ENCODE peak calls at places on chromosome X, in six cellular contexts. One of them, this sample, is unnamed.
A peak's percentile ranks its signal among the peaks of the same experiment; 100 is the strongest.

GRCh38 chrX:13126785-13127184 is 82.4 kb upstream of the FAM9C start:
- DNase-seq in MCF 10A: no peak
- DNase-seq in fibroblast of mammary gland: peak; percentile 33
- DNase-seq in foreskin keratinocyte: no peak
- DNase-seq in osteocyte: no peak
- DNase-seq in WERI-Rb-1: no peak
- DNase-seq in this sample: no peak

GRCh38 chrX:72069380-72070160 is 62.1 kb downstream of the RTL5 start:
- DNase-seq in MCF 10A: no peak
- DNase-seq in fibroblast of mammary gland: no peak
- DNase-seq in foreskin keratinocyte: no peak
- DNase-seq in osteocyte: no peak
- DNase-seq in WERI-Rb-1: no peak
- DNase-seq in this sample: no peak

GRCh38 chrX:151871244-151871643 is 41.4 kb upstream of the MAGEA4 start:
- DNase-seq in MCF 10A: peak; percentile 94
- DNase-seq in fibroblast of mammary gland: peak; percentile 92
- DNase-seq in foreskin keratinocyte: peak; percentile 55
- DNase-seq in osteocyte: no peak
- DNase-seq in WERI-Rb-1: no peak
- DNase-seq in this sample: no peak

GRCh38 chrX:155745792-155746191 is 133.0 kb upstream of the TMLHE start:
- DNase-seq in MCF 10A: peak; percentile 71
- DNase-seq in fibroblast of mammary gland: peak; percentile 30
- DNase-seq in foreskin keratinocyte: no peak
- DNase-seq in osteocyte: no peak
- DNase-seq in WERI-Rb-1: no peak
- DNase-seq in this sample: no peak

GRCh38 chrX:69555396-69556023 is 51.4 kb downstream of the NALF2 start:
- DNase-seq in MCF 10A: no peak
- DNase-seq in fibroblast of mammary gland: no peak
- DNase-seq in foreskin keratinocyte: no peak
- DNase-seq in osteocyte: no peak
- DNase-seq in WERI-Rb-1: peak; percentile 32
- DNase-seq in this sample: no peak

GRCh38 chrX:139932077-139932900 is 564 bp downstream of the ATP11C start:
- DNase-seq in MCF 10A: peak; percentile 31
- DNase-seq in fibroblast of mammary gland: no peak
- DNase-seq in foreskin keratinocyte: no peak
- DNase-seq in osteocyte: peak; percentile 87
- DNase-seq in WERI-Rb-1: peak; percentile 18
- DNase-seq in this sample: peak; percentile 73

GRCh38 chrX:108537005-108537404 is 97.4 kb downstream of the COL4A5 start:
- DNase-seq in MCF 10A: peak; percentile 56
- DNase-seq in fibroblast of mammary gland: peak; percentile 52
- DNase-seq in foreskin keratinocyte: no peak
- DNase-seq in osteocyte: no peak
- DNase-seq in WERI-Rb-1: peak; percentile 9
- DNase-seq in this sample: no peak

GRCh38 chrX:42090395-42090794 is 167.0 kb upstream of the CASK start:
- DNase-seq in MCF 10A: no peak
- DNase-seq in fibroblast of mammary gland: no peak
- DNase-seq in foreskin keratinocyte: no peak
- DNase-seq in osteocyte: no peak
- DNase-seq in WERI-Rb-1: no peak
- DNase-seq in this sample: no peak

GRCh38 chrX:50967734-50968133 is 57.2 kb downstream of the BMP15 start:
- DNase-seq in MCF 10A: peak; percentile 22
- DNase-seq in fibroblast of mammary gland: peak; percentile 35
- DNase-seq in foreskin keratinocyte: no peak
- DNase-seq in osteocyte: no peak
- DNase-seq in WERI-Rb-1: no peak
- DNase-seq in this sample: no peak

GRCh38 chrX:115387327-115387726 is 97.8 kb downstream of the LUZP4 start:
- DNase-seq in MCF 10A: no peak
- DNase-seq in fibroblast of mammary gland: no peak
- DNase-seq in foreskin keratinocyte: no peak
- DNase-seq in osteocyte: no peak
- DNase-seq in WERI-Rb-1: no peak
- DNase-seq in this sample: no peak

GRCh38 chrX:39576081-39576701 is 521.6 kb downstream of the BCOR start:
- DNase-seq in MCF 10A: no peak
- DNase-seq in fibroblast of mammary gland: no peak
- DNase-seq in foreskin keratinocyte: no peak
- DNase-seq in osteocyte: no peak
- DNase-seq in WERI-Rb-1: no peak
- DNase-seq in this sample: peak; percentile 37

GRCh38 chrX:119410027-119410819 is 11.1 kb downstream of the SLC25A43 start:
- DNase-seq in MCF 10A: peak; percentile 87
- DNase-seq in fibroblast of mammary gland: peak; percentile 93
- DNase-seq in foreskin keratinocyte: no peak
- DNase-seq in osteocyte: no peak
- DNase-seq in WERI-Rb-1: peak; percentile 63
- DNase-seq in this sample: no peak

GRCh38 chrX:154739952-154740351 is 10.9 kb downstream of the GAB3 start:
- DNase-seq in MCF 10A: no peak
- DNase-seq in fibroblast of mammary gland: no peak
- DNase-seq in foreskin keratinocyte: no peak
- DNase-seq in osteocyte: no peak
- DNase-seq in WERI-Rb-1: no peak
- DNase-seq in this sample: no peak

GRCh38 chrX:94743478-94743877 is 1069.5 kb downstream of the FAM133A start:
- DNase-seq in MCF 10A: no peak
- DNase-seq in fibroblast of mammary gland: no peak
- DNase-seq in foreskin keratinocyte: no peak
- DNase-seq in osteocyte: no peak
- DNase-seq in WERI-Rb-1: no peak
- DNase-seq in this sample: no peak

GRCh38 chrX:136999021-136999420 is 34.8 kb downstream of the GPR101 start:
- DNase-seq in MCF 10A: no peak
- DNase-seq in fibroblast of mammary gland: peak; percentile 4
- DNase-seq in foreskin keratinocyte: peak; percentile 1
- DNase-seq in osteocyte: no peak
- DNase-seq in WERI-Rb-1: no peak
- DNase-seq in this sample: no peak

GRCh38 chrX:28586891-28587635 is at the start of gene IL1RAPL1:
- DNase-seq in MCF 10A: peak; percentile 51
- DNase-seq in fibroblast of mammary gland: peak; percentile 31
- DNase-seq in foreskin keratinocyte: no peak
- DNase-seq in osteocyte: no peak
- DNase-seq in WERI-Rb-1: peak; percentile 8
- DNase-seq in this sample: no peak

GRCh38 chrX:53211391-53211978 is 13.5 kb downstream of the KDM5C start:
- DNase-seq in MCF 10A: peak; percentile 83
- DNase-seq in fibroblast of mammary gland: peak; percentile 58
- DNase-seq in foreskin keratinocyte: peak; percentile 86
- DNase-seq in osteocyte: no peak
- DNase-seq in WERI-Rb-1: no peak
- DNase-seq in this sample: no peak

GRCh38 chrX:1170243-1170642 is 42.2 kb downstream of the CRLF2 start:
- DNase-seq in MCF 10A: no peak
- DNase-seq in fibroblast of mammary gland: no peak
- DNase-seq in foreskin keratinocyte: no peak
- DNase-seq in osteocyte: peak; percentile 68
- DNase-seq in WERI-Rb-1: no peak
- DNase-seq in this sample: no peak

GRCh38 chrX:10041383-10041782 is 74.2 kb downstream of the CLDN34 start:
- DNase-seq in MCF 10A: no peak
- DNase-seq in fibroblast of mammary gland: no peak
- DNase-seq in foreskin keratinocyte: no peak
- DNase-seq in osteocyte: no peak
- DNase-seq in WERI-Rb-1: no peak
- DNase-seq in this sample: no peak

GRCh38 chrX:102672876-102673275 is 21.6 kb downstream of the GPRASP1 start:
- DNase-seq in MCF 10A: no peak
- DNase-seq in fibroblast of mammary gland: no peak
- DNase-seq in foreskin keratinocyte: no peak
- DNase-seq in osteocyte: no peak
- DNase-seq in WERI-Rb-1: no peak
- DNase-seq in this sample: no peak

GRCh38 chrX:50469206-50469605 is 1.4 kb downstream of the DGKK start:
- DNase-seq in MCF 10A: no peak
- DNase-seq in fibroblast of mammary gland: no peak
- DNase-seq in foreskin keratinocyte: no peak
- DNase-seq in osteocyte: no peak
- DNase-seq in WERI-Rb-1: no peak
- DNase-seq in this sample: peak; percentile 25

GRCh38 chrX:125577479-125577878 is 257.8 kb downstream of the TEX13C start:
- DNase-seq in MCF 10A: no peak
- DNase-seq in fibroblast of mammary gland: no peak
- DNase-seq in foreskin keratinocyte: no peak
- DNase-seq in osteocyte: no peak
- DNase-seq in WERI-Rb-1: no peak
- DNase-seq in this sample: no peak

GRCh38 chrX:20313889-20314288 is 47.2 kb upstream of the RPS6KA3 start:
- DNase-seq in MCF 10A: no peak
- DNase-seq in fibroblast of mammary gland: no peak
- DNase-seq in foreskin keratinocyte: no peak
- DNase-seq in osteocyte: no peak
- DNase-seq in WERI-Rb-1: no peak
- DNase-seq in this sample: no peak

GRCh38 chrX:54043696-54044125 is 562 bp downstream of the PHF8 start:
- DNase-seq in MCF 10A: peak; percentile 43
- DNase-seq in fibroblast of mammary gland: peak; percentile 17
- DNase-seq in foreskin keratinocyte: no peak
- DNase-seq in osteocyte: peak; percentile 88
- DNase-seq in WERI-Rb-1: peak; percentile 29
- DNase-seq in this sample: peak; percentile 39

GRCh38 chrX:129932792-129933321 is 26.9 kb downstream of the UTP14A start:
- DNase-seq in MCF 10A: no peak
- DNase-seq in fibroblast of mammary gland: no peak
- DNase-seq in foreskin keratinocyte: no peak
- DNase-seq in osteocyte: no peak
- DNase-seq in WERI-Rb-1: peak; percentile 43
- DNase-seq in this sample: peak; percentile 45

GRCh38 chrX:41180194-41180902 is 95.1 kb downstream of the USP9X start:
- DNase-seq in MCF 10A: peak; percentile 66
- DNase-seq in fibroblast of mammary gland: peak; percentile 72
- DNase-seq in foreskin keratinocyte: no peak
- DNase-seq in osteocyte: no peak
- DNase-seq in WERI-Rb-1: peak; percentile 46
- DNase-seq in this sample: peak; percentile 40

GRCh38 chrX:12153741-12154140 is 15.5 kb downstream of the FRMPD4 start:
- DNase-seq in MCF 10A: no peak
- DNase-seq in fibroblast of mammary gland: no peak
- DNase-seq in foreskin keratinocyte: no peak
- DNase-seq in osteocyte: no peak
- DNase-seq in WERI-Rb-1: no peak
- DNase-seq in this sample: no peak

GRCh38 chrX:150643271-150643670 is 49.9 kb upstream of the MTMR1 start:
- DNase-seq in MCF 10A: peak; percentile 13
- DNase-seq in fibroblast of mammary gland: peak; percentile 19
- DNase-seq in foreskin keratinocyte: no peak
- DNase-seq in osteocyte: no peak
- DNase-seq in WERI-Rb-1: no peak
- DNase-seq in this sample: no peak
- TF ChIP-seq CTCF in MCF 10A: peak; percentile 20
- TF ChIP-seq CTCF in fibroblast of mammary gland: peak; percentile 21
- TF ChIP-seq CTCF in foreskin keratinocyte: peak; percentile 42
- TF ChIP-seq CTCF in osteocyte: peak; percentile 39
- TF ChIP-seq CTCF in WERI-Rb-1: no peak
- TF ChIP-seq CTCF in this sample: no peak

GRCh38 chrX:24426921-24427746 is 38.0 kb upstream of the PDK3 start:
- DNase-seq in MCF 10A: no peak
- DNase-seq in fibroblast of mammary gland: peak; percentile 28
- DNase-seq in foreskin keratinocyte: no peak
- DNase-seq in osteocyte: no peak
- DNase-seq in WERI-Rb-1: no peak
- DNase-seq in this sample: no peak

GRCh38 chrX:24425806-24426205 is 39.3 kb upstream of the PDK3 start:
- DNase-seq in MCF 10A: no peak
- DNase-seq in fibroblast of mammary gland: no peak
- DNase-seq in foreskin keratinocyte: no peak
- DNase-seq in osteocyte: no peak
- DNase-seq in WERI-Rb-1: no peak
- DNase-seq in this sample: no peak

GRCh38 chrX:24427747-24428019 is 37.4 kb upstream of the PDK3 start:
- DNase-seq in MCF 10A: no peak
- DNase-seq in fibroblast of mammary gland: no peak
- DNase-seq in foreskin keratinocyte: no peak
- DNase-seq in osteocyte: no peak
- DNase-seq in WERI-Rb-1: no peak
- DNase-seq in this sample: no peak

GRCh38 chrX:24426340-24426913 is 38.7 kb upstream of the PDK3 start:
- DNase-seq in MCF 10A: peak; percentile 60
- DNase-seq in fibroblast of mammary gland: peak; percentile 27
- DNase-seq in foreskin keratinocyte: peak; percentile 80
- DNase-seq in osteocyte: no peak
- DNase-seq in WERI-Rb-1: no peak
- DNase-seq in this sample: no peak

GRCh38 chrX:24428518-24428917 is 36.6 kb upstream of the PDK3 start:
- DNase-seq in MCF 10A: no peak
- DNase-seq in fibroblast of mammary gland: no peak
- DNase-seq in foreskin keratinocyte: no peak
- DNase-seq in osteocyte: no peak
- DNase-seq in WERI-Rb-1: no peak
- DNase-seq in this sample: no peak
- TF ChIP-seq CTCF in MCF 10A: no peak
- TF ChIP-seq CTCF in fibroblast of mammary gland: no peak
- TF ChIP-seq CTCF in foreskin keratinocyte: no peak
- TF ChIP-seq CTCF in osteocyte: no peak
- TF ChIP-seq CTCF in WERI-Rb-1: no peak
- TF ChIP-seq CTCF in this sample: no peak

DNA sequence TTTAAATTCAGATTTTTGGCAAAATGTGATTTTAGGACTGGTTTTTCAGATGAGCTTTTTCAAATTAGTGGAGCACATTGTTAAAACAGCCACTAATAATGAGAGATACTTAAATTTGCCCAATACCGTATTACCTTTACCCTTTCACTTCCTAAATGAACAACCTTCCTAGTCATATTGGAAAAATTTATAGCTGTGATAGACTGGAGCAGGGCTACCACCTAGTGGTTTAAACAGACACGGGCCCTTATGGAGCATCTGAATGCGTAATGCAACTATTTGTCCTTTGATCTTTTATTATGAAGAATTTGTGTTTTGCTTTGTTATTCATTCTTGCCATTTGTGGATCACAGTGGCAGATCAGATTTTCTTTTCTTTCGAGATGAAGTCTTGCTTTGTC is 72.7 kb downstream of the KDM6A start:
- DNase-seq in MCF 10A: peak; percentile 7
- DNase-seq in fibroblast of mammary gland: no peak
- DNase-seq in foreskin keratinocyte: no peak
- DNase-seq in osteocyte: no peak
- DNase-seq in WERI-Rb-1: no peak
- DNase-seq in this sample: no peak
- TF ChIP-seq CTCF in MCF 10A: no peak
- TF ChIP-seq CTCF in fibroblast of mammary gland: peak; percentile 20
- TF ChIP-seq CTCF in foreskin keratinocyte: peak; percentile 50
- TF ChIP-seq CTCF in osteocyte: no peak
- TF ChIP-seq CTCF in WERI-Rb-1: peak; percentile 33
- TF ChIP-seq CTCF in this sample: no peak

DNA sequence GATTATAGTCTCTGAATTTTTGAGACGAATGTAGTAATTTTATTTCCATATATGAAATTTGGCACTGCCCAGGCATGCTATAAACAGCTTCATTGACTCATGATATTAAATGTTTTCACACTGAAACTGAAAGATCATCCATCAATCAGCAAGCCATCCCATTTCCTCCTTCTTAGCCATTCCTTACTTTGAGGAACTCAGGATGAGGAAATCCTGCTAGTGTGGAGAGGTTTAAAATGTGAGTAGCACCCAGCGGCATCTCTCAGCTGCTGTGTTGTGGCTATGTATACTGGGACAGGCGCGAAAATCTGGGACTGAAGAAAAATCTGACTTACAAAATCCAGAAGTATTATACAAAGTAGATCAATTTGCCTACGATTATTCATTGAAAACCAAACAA is 52.1 kb downstream of the PTCHD1 start:
- DNase-seq in MCF 10A: no peak
- DNase-seq in fibroblast of mammary gland: no peak
- DNase-seq in foreskin keratinocyte: no peak
- DNase-seq in osteocyte: no peak
- DNase-seq in WERI-Rb-1: no peak
- DNase-seq in this sample: no peak
- TF ChIP-seq CTCF in MCF 10A: no peak
- TF ChIP-seq CTCF in fibroblast of mammary gland: no peak
- TF ChIP-seq CTCF in foreskin keratinocyte: no peak
- TF ChIP-seq CTCF in osteocyte: no peak
- TF ChIP-seq CTCF in WERI-Rb-1: no peak
- TF ChIP-seq CTCF in this sample: no peak

This sample was measured in glutamatergic neuron.